ENCODE peak calls at places on chromosomes 11 and 22, in six cellular contexts. Y, D, P, N, W and C are unnamed samples.

GRCh38 chr11:61949169-61950034 is 749 bp upstream of the BEST1 start:
- DNase-seq in Y (peak), D (peak), P (no peak), N (no peak), W (peak), C (peak)

GRCh38 chr22:29727248-29727551 is 7.4 kb downstream of the CABP7 start:
- DNase-seq in P (no peak), N (peak), Y (peak), W (no peak), D (peak), C (peak)

GRCh38 chr22:41978732-41979131 is 9.5 kb downstream of the SEPTIN3 start:
- DNase-seq in W (no peak), Y (no peak), D (no peak), P (no peak), N (no peak), C (no peak)

GRCh38 chr22:23695141-23695540 is 4.3 kb downstream of the RGL4 start:
- DNase-seq in N (no peak), D (no peak), W (no peak), P (no peak), Y (no peak), C (no peak)

GRCh38 chr11:94544832-94545640 is 1.3 kb downstream of the FUT4 start:
- DNase-seq in W (peak), N (peak), Y (no peak), D (peak), P (peak), C (peak)

GRCh38 chr22:19430890-19431541 is 517 bp downstream of the HIRA start:
- DNase-seq in P (peak), W (no peak), D (peak), N (peak), Y (peak), C (peak)

GRCh38 chr11:36371161-36371560 is 75.1 kb downstream of the PRR5L start:
- DNase-seq in N (no peak), D (no peak), P (no peak), Y (no peak), W (no peak), C (no peak)

GRCh38 chr11:134731562-134731961 is 319.5 kb upstream of the B3GAT1 start:
- DNase-seq in P (peak), W (no peak), D (peak), Y (no peak), N (peak), C (no peak)

GRCh38 chr22:40674274-40674673 is 5.0 kb upstream of the MCHR1 start:
- DNase-seq in N (no peak), Y (no peak), P (no peak), W (no peak), D (no peak), C (no peak)

GRCh38 chr11:115653926-115654325 is 149.7 kb upstream of the CADM1 start:
- DNase-seq in P (no peak), Y (no peak), W (no peak), N (no peak), D (no peak), C (no peak)

GRCh38 chr11:111378773-111379499 is at the start of gene POU2AF1:
- DNase-seq in N (no peak), P (no peak), W (no peak), Y (peak), D (peak), C (no peak)

GRCh38 chr11:31656051-31656450 is 146.5 kb downstream of the ELP4 start:
- DNase-seq in W (no peak), Y (peak), N (no peak), P (no peak), D (no peak), C (peak)

GRCh38 chr11:2928605-2929510 is at the start of gene PHLDA2:
- DNase-seq in P (no peak), Y (peak), N (peak), W (peak), D (peak), C (peak)

GRCh38 chr11:64251986-64252837 is 882 bp downstream of the PLCB3 start:
- DNase-seq in P (no peak), Y (no peak), N (peak), W (no peak), D (no peak), C (peak)

GRCh38 chr11:12216100-12216499 is 105.7 kb downstream of the MICAL2 start:
- DNase-seq in W (no peak), N (no peak), D (no peak), P (no peak), Y (no peak), C (no peak)

GRCh38 chr11:135075740-135076139 is 663.7 kb upstream of the B3GAT1 start:
- DNase-seq in Y (peak), W (peak), D (peak), N (peak), P (no peak), C (peak)

GRCh38 chr11:2421226-2421994 is 20.9 kb downstream of the TSSC4 start:
- DNase-seq in N (no peak), Y (no peak), P (no peak), W (no peak), D (no peak), C (no peak)

GRCh38 chr22:33405194-33405593 is 347.0 kb upstream of the SYN3 start:
- DNase-seq in Y (no peak), N (no peak), P (no peak), D (no peak), W (no peak), C (no peak)

GRCh38 chr11:122910775-122911174 is 28.2 kb downstream of the JHY start:
- DNase-seq in W (no peak), P (no peak), Y (peak), N (no peak), D (no peak), C (peak)

GRCh38 chr22:22521631-22522030 is 1.6 kb upstream of the ZNF280A start:
- DNase-seq in D (no peak), N (no peak), W (no peak), P (no peak), Y (no peak), C (no peak)

GRCh38 chr11:134607963-134608750 is 196.1 kb upstream of the B3GAT1 start:
- DNase-seq in D (no peak), W (no peak), Y (no peak), N (peak), P (no peak), C (no peak)

GRCh38 chr11:19672591-19673206 is 39.9 kb upstream of the NAV2 start:
- DNase-seq in N (no peak), D (no peak), P (no peak), Y (no peak), W (no peak), C (no peak)

GRCh38 chr11:74288911-74289310 is 22.5 kb downstream of the P4HA3 start:
- DNase-seq in W (no peak), D (no peak), P (no peak), Y (no peak), N (no peak), C (no peak)

GRCh38 chr11:100556781-100557180 is 130.3 kb upstream of the ARHGAP42 start:
- DNase-seq in N (no peak), P (no peak), D (no peak), Y (no peak), W (no peak), C (peak)

GRCh38 chr11:102430158-102430836 is 22.3 kb downstream of the TMEM123 start:
- DNase-seq in D (no peak), Y (peak), P (no peak), W (no peak), N (no peak), C (no peak)

GRCh38 chr11:35214792-35215193 is 75.8 kb downstream of the CD44 start:
- DNase-seq in D (peak), Y (peak), P (no peak), W (no peak), N (no peak), C (peak)

GRCh38 chr11:92828576-92828975 is 140.9 kb upstream of the MTNR1B start:
- DNase-seq in N (no peak), D (no peak), P (peak), W (no peak), Y (no peak), C (no peak)

GRCh38 chr22:36323182-36323854 is 64.4 kb downstream of the MYH9 start:
- DNase-seq in Y (peak), N (no peak), D (no peak), W (no peak), P (no peak), C (peak)

GRCh38 chr11:133940034-133940433 is 16.7 kb downstream of the IGSF9B start:
- DNase-seq in N (no peak), Y (no peak), P (no peak), W (no peak), D (no peak), C (no peak)

GRCh38 chr22:19663821-19664325 is 50.4 kb upstream of the SEPTIN5 start:
- DNase-seq in W (no peak), D (no peak), P (no peak), N (peak), Y (peak), C (peak)

GRCh38 chr11:16785520-16786128 is 47.2 kb downstream of the C11orf58 start:
- DNase-seq in Y (peak), P (peak), N (peak), W (peak), D (peak), C (peak)

GRCh38 chr11:47765086-47765485 is 2.1 kb downstream of the FNBP4 start:
- DNase-seq in D (no peak), N (no peak), W (no peak), Y (peak), P (no peak), C (no peak)

GRCh38 chr11:67278135-67278938 is 10.8 kb upstream of the ANKRD13D start:
- DNase-seq in N (no peak), D (no peak), Y (no peak), P (no peak), W (no peak), C (no peak)

GRCh38 chr11:112760378-112761060 is 200.7 kb upstream of the NCAM1 start:
- DNase-seq in D (no peak), Y (no peak), W (no peak), N (no peak), P (no peak), C (no peak)
- H4K91ac ChIP-seq in D (no peak), Y (no peak), W (no peak), N (no peak), P (no peak), C (no peak)

GRCh38 chr11:77091146-77091940 is 11.3 kb upstream of the OMP start:
- DNase-seq in D (peak), N (peak), W (peak), Y (peak), P (peak), C (peak)
- H4K91ac ChIP-seq in D (no peak), N (no peak), W (no peak), Y (no peak), P (no peak), C (peak)

DNA sequence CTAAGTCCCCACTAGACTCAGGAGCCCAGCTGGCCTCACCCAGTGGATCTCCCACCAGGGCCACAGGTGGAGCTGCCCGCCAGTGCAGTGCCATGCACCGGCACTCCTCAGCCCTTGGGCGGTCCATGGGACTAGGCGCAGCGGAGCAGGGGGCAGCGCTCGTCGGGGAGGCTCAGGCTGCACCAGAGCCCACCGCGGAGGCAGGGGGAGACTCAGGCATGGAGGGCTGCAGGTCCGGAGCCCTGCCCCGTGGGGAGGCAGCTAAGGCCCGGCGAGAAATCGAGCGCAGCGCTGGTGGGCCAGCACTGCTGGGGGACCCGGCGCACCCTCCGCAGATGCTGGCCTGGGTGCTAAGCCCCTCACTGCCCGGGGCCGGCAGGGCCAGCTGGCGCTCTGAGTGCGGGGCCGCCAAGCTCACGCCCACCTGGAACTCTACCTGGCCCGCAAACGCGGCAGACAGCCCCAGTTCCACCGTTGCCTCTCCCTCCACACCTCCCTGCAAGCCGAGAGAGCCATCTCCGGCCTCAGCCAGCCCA is 1275.2 kb upstream of the CNTN5 start:
- DNase-seq in Y (no peak), D (no peak), P (no peak), N (no peak), W (no peak), C (no peak)
- H4K91ac ChIP-seq in Y (no peak), D (no peak), P (no peak), N (no peak), W (no peak), C (peak)

DNA sequence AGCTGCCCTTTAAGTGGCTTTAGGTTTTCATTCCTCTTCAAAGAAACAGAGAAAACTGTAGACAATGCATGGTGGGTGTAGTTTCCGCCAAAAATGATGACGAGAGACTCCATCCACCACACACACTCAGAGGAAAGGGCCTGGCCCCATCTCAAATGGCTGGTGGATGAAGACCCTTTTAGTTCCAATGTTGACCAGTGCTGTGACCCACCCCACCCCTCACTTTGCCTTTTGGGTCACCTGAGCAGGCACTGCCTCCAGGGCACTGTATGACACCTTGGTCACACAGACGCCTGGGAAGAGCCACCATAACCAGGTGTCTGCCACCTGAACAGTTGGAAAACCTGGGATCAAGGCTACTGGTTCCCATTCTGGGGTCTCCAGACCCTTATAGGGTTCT is 121.3 kb downstream of the MPPED1 start:
- DNase-seq in Y (no peak), N (no peak), D (no peak), P (no peak), W (no peak), C (no peak)
- H4K91ac ChIP-seq in Y (no peak), N (no peak), D (no peak), P (no peak), W (no peak), C (no peak)

DNA sequence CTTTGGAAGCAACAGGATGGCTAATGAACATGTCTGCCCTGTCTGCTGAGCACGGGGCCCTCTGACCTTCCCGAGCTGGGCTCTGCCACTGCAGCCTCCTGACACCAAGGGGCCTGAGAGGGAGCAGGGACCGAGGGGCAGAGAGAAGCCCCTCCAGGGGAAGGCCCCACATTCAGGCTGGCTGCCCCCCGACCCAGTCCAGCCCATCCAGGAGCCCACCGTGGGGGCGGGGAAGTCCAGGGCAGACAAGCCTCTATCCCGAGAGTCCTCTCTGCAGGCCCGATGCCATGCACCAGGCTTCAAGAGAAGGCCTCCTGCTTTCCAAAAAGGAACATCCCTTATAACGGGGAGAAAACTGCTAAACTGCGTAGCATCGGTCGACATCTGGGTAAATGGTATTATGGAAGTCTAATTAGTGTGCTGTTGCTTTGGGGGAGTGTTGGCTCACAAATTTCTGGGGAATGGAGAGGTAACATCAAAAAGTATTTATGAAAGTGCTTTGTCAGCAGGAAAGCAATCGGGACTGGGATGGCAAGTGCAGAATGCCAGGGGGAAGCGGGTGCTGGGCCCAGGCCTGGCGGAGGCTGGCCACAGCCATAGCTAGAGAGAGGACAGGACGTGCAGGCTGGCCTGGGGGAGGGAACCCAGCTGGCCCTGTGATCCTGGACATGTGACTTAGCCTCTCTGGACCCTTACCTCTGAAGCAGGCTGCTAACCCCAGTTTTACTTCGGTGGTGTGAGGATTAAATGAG is 5.3 kb upstream of the SHISAL1 start:
- DNase-seq in D (no peak), N (no peak), P (no peak), W (no peak), Y (no peak), C (no peak)
- H4K91ac ChIP-seq in D (no peak), N (no peak), P (no peak), W (no peak), Y (no peak), C (peak)

DNA sequence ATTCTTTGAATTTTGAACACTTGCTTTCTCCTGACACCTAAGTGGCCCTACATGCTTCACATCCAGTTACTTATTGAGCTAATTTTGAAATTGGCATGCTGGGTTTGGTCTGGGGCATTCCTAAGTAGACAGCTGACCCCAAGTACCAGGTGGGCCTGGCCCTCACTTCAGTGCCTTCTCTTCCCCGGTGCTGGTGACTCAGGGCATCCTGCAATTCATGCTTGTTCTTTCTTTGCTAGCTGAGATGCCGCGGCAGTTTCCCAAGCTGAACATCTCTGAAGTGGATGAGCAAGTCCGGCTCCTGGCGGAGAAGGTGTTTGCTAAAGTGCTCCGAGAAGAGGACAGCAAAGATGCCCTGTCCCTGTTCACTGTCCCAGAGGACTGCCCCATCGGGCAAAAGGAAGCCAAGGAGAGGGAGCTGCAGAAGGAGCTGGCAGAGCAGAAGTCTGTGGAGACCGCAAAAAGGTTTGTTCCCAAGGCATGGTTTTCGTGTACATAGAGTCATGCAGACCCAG is 6.3 kb downstream of the AMPD3 start:
- DNase-seq in P (no peak), Y (no peak), N (no peak), W (no peak), D (peak), C (no peak)
- H4K91ac ChIP-seq in P (no peak), Y (no peak), N (no peak), W (no peak), D (no peak), C (no peak)

DNA sequence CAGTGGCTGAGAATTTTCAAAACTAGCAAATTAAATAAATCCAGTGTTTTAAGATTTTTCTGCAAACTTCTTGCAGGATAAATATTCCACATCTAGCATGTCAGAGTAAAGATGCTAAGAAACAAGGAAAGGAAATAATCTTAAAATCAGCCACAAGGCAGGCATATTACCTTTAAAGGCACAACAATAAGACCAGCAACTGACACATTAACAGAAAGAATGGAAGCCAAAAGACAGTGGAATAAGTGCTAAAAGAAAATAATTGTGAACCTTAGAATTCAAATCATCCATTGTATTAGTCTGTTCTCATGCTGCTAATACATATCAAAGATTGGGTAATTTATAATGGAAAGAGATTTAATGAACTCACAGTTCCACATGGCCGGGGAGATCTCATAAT is 132.4 kb downstream of the FAR1 start:
- DNase-seq in D (no peak), W (no peak), N (no peak), P (no peak), Y (no peak), C (no peak)
- H4K91ac ChIP-seq in D (no peak), W (no peak), N (no peak), P (no peak), Y (no peak), C (no peak)

DNA sequence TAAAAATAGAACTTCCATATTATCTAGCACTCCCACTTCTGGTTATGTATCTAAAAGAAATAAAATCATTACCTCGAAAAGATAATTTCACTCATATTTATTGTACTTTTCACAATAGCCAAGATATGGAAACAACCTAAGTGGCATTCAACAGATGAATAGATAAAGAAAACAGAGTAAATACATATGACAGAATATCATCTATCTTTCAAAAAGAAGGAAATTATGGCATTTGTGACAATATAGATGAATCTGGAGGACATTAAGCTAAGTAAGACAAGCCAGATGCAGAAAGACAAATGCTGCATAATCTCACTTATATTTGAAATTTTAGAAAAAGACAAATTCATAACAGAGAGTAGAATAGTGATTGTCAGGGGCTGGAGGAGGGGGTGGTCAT is 590.0 kb upstream of the ANO3 start:
- DNase-seq in W (no peak), N (no peak), D (no peak), P (no peak), Y (no peak), C (no peak)
- H4K91ac ChIP-seq in W (no peak), N (no peak), D (no peak), P (no peak), Y (no peak), C (no peak)